ENCODE peak calls at places on chromosomes 3 and 15, in four cellular contexts. V is germinal center, S is HFFc6, K is NCI-H1417. C is an unnamed sample.

GRCh38 chr3:194715022-194715800 is 29.5 kb downstream of the FAM43A start:
- DNase-seq in K (no peak), S (no peak), V (no peak), C (no peak)

GRCh38 chr3:68239542-68239941 is 585.1 kb upstream of the SUCLG2 start:
- DNase-seq in K (peak; percentile 48), V (no peak), S (no peak), C (no peak)

GRCh38 chr3:150106752-150107428 is 136.2 kb upstream of the PFN2 start:
- DNase-seq in V (no peak), S (peak; percentile 93), K (peak; percentile 9), C (no peak)

GRCh38 chr3:183272792-183273191 is 19.7 kb downstream of the B3GNT5 start:
- DNase-seq in V (no peak), K (no peak), S (no peak), C (no peak)

GRCh38 chr15:91954211-91954804 is 100.8 kb downstream of the SLCO3A1 start:
- DNase-seq in V (peak; percentile 20), S (no peak), K (no peak), C (no peak)

GRCh38 chr3:52606373-52607085 is 70.1 kb downstream of the UQCC5 start:
- DNase-seq in K (no peak), S (peak; percentile 17), V (no peak), C (no peak)

GRCh38 chr15:68674975-68675374 is 96.2 kb downstream of the CORO2B start:
- DNase-seq in V (no peak), S (no peak), K (no peak), C (no peak)

GRCh38 chr15:37873336-37873735 is 61.1 kb upstream of the TMCO5A start:
- DNase-seq in K (no peak), V (no peak), S (no peak), C (no peak)

GRCh38 chr15:75597667-75598341 is 18.7 kb upstream of the PTPN9 start:
- DNase-seq in K (no peak), V (no peak), S (no peak), C (no peak)

GRCh38 chr3:45943207-45943846 is at the start of gene CXCR6:
- DNase-seq in V (no peak), S (peak; percentile 13), K (no peak), C (no peak)

GRCh38 chr3:25652921-25653320 is 11.8 kb downstream of the TOP2B start:
- DNase-seq in K (no peak), S (no peak), V (no peak), C (no peak)